ENCODE peak calls at places on chromosomes 1 and 21, in seven cellular contexts. G is adrenal gland, Z is ovary, Q is aorta, E is heart right ventricle, P is cardiac muscle cell, H is left ventricle myocardium inferior. D is an unnamed sample.
A peak's percentile ranks its signal among the peaks of the same experiment; 100 is the strongest.

GRCh38 chr21:45464309-45464708 is 59.3 kb downstream of the COL18A1 start:
- DNase-seq in G (no peak), Z (no peak), Q (peak; percentile 10), E (no peak), P (no peak), H (peak; percentile 4), D (no peak)

GRCh38 chr1:212607206-212607923 is 1.2 kb upstream of the ATF3 start:
- DNase-seq in G (peak; percentile 31), Z (peak; percentile 57), Q (peak; percentile 74), E (peak; percentile 30), P (no peak), H (peak; percentile 25), D (peak; percentile 38)

GRCh38 chr21:42474043-42474831 is 21.8 kb downstream of the RSPH1 start:
- DNase-seq in G (peak; percentile 13), Z (no peak), Q (no peak), E (no peak), P (peak; percentile 14), H (no peak), D (peak; percentile 58)

GRCh38 chr1:3213730-3214129 is 144.7 kb downstream of the PRDM16 start:
- DNase-seq in G (no peak), Z (no peak), Q (no peak), E (no peak), P (no peak), H (no peak), D (no peak)

GRCh38 chr1:22089787-22090186 is 37.3 kb downstream of the CDC42 start:
- DNase-seq in G (no peak), Z (no peak), Q (no peak), E (no peak), P (no peak), H (no peak), D (no peak)

GRCh38 chr1:75673885-75674284 is 50.6 kb upstream of the ACADM start:
- DNase-seq in G (no peak), Z (no peak), Q (no peak), E (no peak), P (no peak), H (no peak), D (no peak)

GRCh38 chr1:155196103-155196892 is 11.4 kb downstream of the THBS3 start:
- DNase-seq in G (no peak), Z (no peak), Q (peak; percentile 45), E (no peak), P (no peak), H (no peak), D (no peak)

GRCh38 chr21:43866659-43867331 is 1.8 kb downstream of the AGPAT3 start:
- DNase-seq in G (no peak), Z (no peak), Q (no peak), E (no peak), P (no peak), H (no peak), D (peak; percentile 78)

GRCh38 chr1:7070389-7071029 is 285.3 kb downstream of the CAMTA1 start:
- DNase-seq in G (peak; percentile 64), Z (peak; percentile 72), Q (peak; percentile 68), E (peak; percentile 42), P (peak; percentile 80), H (peak; percentile 51), D (peak; percentile 58)

GRCh38 chr1:63916485-63917360 is 142.9 kb downstream of the ROR1 start:
- DNase-seq in G (no peak), Z (no peak), Q (no peak), E (no peak), P (no peak), H (no peak), D (no peak)

GRCh38 chr1:29703596-29703995 is 467.3 kb downstream of the PTPRU start:
- DNase-seq in G (peak; percentile 26), Z (no peak), Q (no peak), E (no peak), P (peak; percentile 64), H (no peak), D (no peak)

GRCh38 chr1:67261646-67262045 is 46.0 kb upstream of the IL12RB2 start:
- DNase-seq in G (no peak), Z (no peak), Q (no peak), E (no peak), P (peak; percentile 5), H (no peak), D (no peak)

GRCh38 chr1:163307479-163308171 is 14.1 kb upstream of the NUF2 start:
- DNase-seq in G (no peak), Z (no peak), Q (no peak), E (no peak), P (peak; percentile 69), H (no peak), D (no peak)

GRCh38 chr1:161261859-161262225 is 3.3 kb downstream of the PCP4L1 start:
- DNase-seq in G (no peak), Z (no peak), Q (no peak), E (no peak), P (no peak), H (no peak), D (no peak)

GRCh38 chr1:101025680-101026393 is at the start of gene DPH5:
- DNase-seq in G (peak; percentile 94), Z (peak; percentile 80), Q (peak; percentile 93), E (peak; percentile 88), P (peak; percentile 95), H (peak; percentile 90), D (peak; percentile 89)

GRCh38 chr1:104406731-104407130 is 657.0 kb downstream of the AMY1C start:
- DNase-seq in G (no peak), Z (no peak), Q (no peak), E (no peak), P (no peak), H (no peak), D (no peak)

GRCh38 chr1:99334991-99335390 is 70.7 kb downstream of the PLPPR4 start:
- DNase-seq in G (no peak), Z (no peak), Q (no peak), E (no peak), P (no peak), H (no peak), D (no peak)

GRCh38 chr1:208782186-208782585 is 538.0 kb upstream of the PLXNA2 start:
- DNase-seq in G (no peak), Z (no peak), Q (no peak), E (no peak), P (no peak), H (no peak), D (no peak)

GRCh38 chr1:67987046-67987799 is 63.2 kb downstream of the DIRAS3 start:
- DNase-seq in G (peak; percentile 55), Z (no peak), Q (no peak), E (no peak), P (peak; percentile 96), H (no peak), D (no peak)

GRCh38 chr1:37113285-37113684 is 79.0 kb upstream of the GRIK3 start:
- DNase-seq in G (no peak), Z (no peak), Q (no peak), E (no peak), P (no peak), H (no peak), D (no peak)

GRCh38 chr1:178684542-178685000 is 40.5 kb upstream of the RALGPS2 start:
- DNase-seq in G (no peak), Z (no peak), Q (no peak), E (no peak), P (peak; percentile 93), H (no peak), D (no peak)

GRCh38 chr21:41166947-41167346 is 1.0 kb upstream of the BACE2 start:
- DNase-seq in G (no peak), Z (peak; percentile 47), Q (peak; percentile 67), E (peak; percentile 31), P (peak; percentile 18), H (peak; percentile 37), D (no peak)

GRCh38 chr21:41169701-41170100 is 1.7 kb downstream of the BACE2 start:
- DNase-seq in G (no peak), Z (no peak), Q (no peak), E (no peak), P (peak; percentile 16), H (no peak), D (no peak)

GRCh38 chr21:41169258-41169576 is 1.3 kb downstream of the BACE2 start:
- DNase-seq in G (no peak), Z (no peak), Q (no peak), E (no peak), P (no peak), H (no peak), D (no peak)

GRCh38 chr21:41168391-41169257 is 664 bp downstream of the BACE2 start:
- DNase-seq in G (peak; percentile 45), Z (peak; percentile 64), Q (peak; percentile 78), E (peak; percentile 48), P (peak; percentile 75), H (peak; percentile 42), D (peak; percentile 24)

GRCh38 chr21:41167348-41168342 is at the start of gene BACE2:
- DNase-seq in G (peak; percentile 60), Z (peak; percentile 76), Q (peak; percentile 90), E (peak; percentile 85), P (peak; percentile 88), H (peak; percentile 85), D (peak; percentile 76)
- H3K4me1 ChIP-seq in G (peaks cover 5% of the 10 kb centered on the region), Z (no peaks in the 10 kb centered on the region), Q (no peaks in the 10 kb centered on the region), E (peaks cover 34% of the 10 kb centered on the region), P (no peaks in the 10 kb centered on the region), H (peaks cover 50% of the 10 kb centered on the region), D (no peaks in the 10 kb centered on the region)

DNA sequence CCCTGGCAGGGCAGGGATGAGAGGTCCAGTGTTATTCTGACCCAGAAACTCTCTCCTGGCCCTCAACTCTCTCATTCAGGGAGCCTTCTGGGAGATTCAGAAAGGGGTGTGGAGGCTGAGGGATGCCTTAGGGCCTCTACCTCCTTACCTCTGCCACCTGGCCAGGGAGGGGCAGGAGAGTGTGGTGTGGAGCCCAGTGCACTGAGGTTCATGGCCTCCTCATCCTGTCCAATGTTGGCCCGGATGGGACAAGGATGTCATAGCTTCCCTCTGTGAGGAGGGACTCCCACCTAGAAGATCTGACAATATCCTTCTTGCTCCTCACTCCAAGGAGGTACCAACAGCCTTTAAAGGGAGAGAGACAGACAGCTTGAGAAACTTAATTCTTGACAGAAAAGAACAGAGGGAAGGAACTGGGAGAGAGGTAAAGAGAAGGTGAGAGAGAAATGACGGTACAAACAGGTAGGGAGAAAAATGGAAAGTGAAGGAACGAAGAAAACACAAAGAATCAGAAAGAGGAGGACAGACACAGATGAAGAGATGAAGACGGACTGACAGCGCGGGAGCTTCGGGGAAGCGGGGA is 783 bp downstream of the BEND5 start:
- DNase-seq in G (no peak), Z (no peak), Q (no peak), E (no peak), P (no peak), H (no peak), D (no peak)
- H3K4me1 ChIP-seq in G (peaks cover 18% of the 10 kb centered on the region), Z (peaks cover 9% of the 10 kb centered on the region), Q (peaks cover 18% of the 10 kb centered on the region), E (peaks cover 21% of the 10 kb centered on the region), P (peaks cover 4% of the 10 kb centered on the region), H (peaks cover 29% of the 10 kb centered on the region), D (peaks cover 11% of the 10 kb centered on the region)

GRCh38 chr1:77608893-77609292 is 73.6 kb downstream of the ZZZ3 start:
- DNase-seq in G (no peak), Z (no peak), Q (no peak), E (no peak), P (no peak), H (no peak), D (no peak)

GRCh38 chr1:77614037-77614436 is 68.4 kb downstream of the ZZZ3 start:
- DNase-seq in G (no peak), Z (no peak), Q (no peak), E (no peak), P (no peak), H (no peak), D (no peak)
- H3K4me1 ChIP-seq in G (no peaks in the 10 kb centered on the region), Z (no peaks in the 10 kb centered on the region), Q (no peaks in the 10 kb centered on the region), E (no peaks in the 10 kb centered on the region), P (no peaks in the 10 kb centered on the region), H (no peaks in the 10 kb centered on the region), D (no peaks in the 10 kb centered on the region)

DNA sequence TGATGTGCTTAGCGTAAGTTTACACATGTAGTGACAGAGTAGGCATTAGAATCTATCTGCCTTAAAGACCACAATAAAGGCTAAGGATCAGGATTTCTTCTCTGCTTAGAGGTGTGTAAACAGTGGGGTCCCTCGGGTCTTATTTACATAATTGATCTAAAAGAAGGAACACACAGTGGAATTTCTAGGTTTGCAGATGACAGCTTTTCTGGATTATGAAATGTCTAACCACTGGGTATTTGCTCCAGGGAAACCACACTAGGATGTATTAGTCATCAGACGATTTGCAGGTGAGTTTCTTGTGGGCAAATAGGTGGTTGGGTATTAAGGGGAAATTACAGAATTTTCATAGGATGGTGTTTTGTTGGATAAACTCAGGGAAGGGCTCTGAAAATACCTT is 5.8 kb downstream of the LRRC8D start:
- DNase-seq in G (no peak), Z (no peak), Q (no peak), E (no peak), P (no peak), H (no peak), D (no peak)
- H3K4me1 ChIP-seq in G (peaks cover 13% of the 10 kb centered on the region), Z (peaks cover 2% of the 10 kb centered on the region), Q (no peaks in the 10 kb centered on the region), E (peaks cover 25% of the 10 kb centered on the region), P (peaks cover 8% of the 10 kb centered on the region), H (peaks cover 42% of the 10 kb centered on the region), D (peaks cover 22% of the 10 kb centered on the region)

D was measured in Caco-2.